ENCODE peak calls at places on chromosomes 12 and 14, in five cellular contexts. W is MM.1S, L is heart right ventricle, X is heart left ventricle, U is IMR-90. E is an unnamed sample.

GRCh38 chr12:82650627-82651337 is 35.9 kb upstream of the TMTC2 start:
- DNase-seq in W (peak; percentile 75), U (no peak), L (no peak), X (peak; percentile 38), E (no peak)

GRCh38 chr14:61471297-61471980 is 150.1 kb downstream of the PRKCH start:
- DNase-seq in L (no peak), U (no peak), X (no peak), W (no peak), E (no peak)

GRCh38 chr14:99426265-99426664 is 54.4 kb downstream of the SETD3 start:
- DNase-seq in U (no peak), W (no peak), X (no peak), L (no peak), E (no peak)

GRCh38 chr12:94791933-94792332 is 141.6 kb upstream of the TMCC3 start:
- DNase-seq in X (no peak), L (no peak), W (no peak), U (no peak), E (no peak)

GRCh38 chr12:15966426-15966825 is 55.3 kb downstream of the DERA start:
- DNase-seq in X (no peak), L (no peak), W (no peak), U (peak; percentile 47), E (no peak)

GRCh38 chr14:22088614-22089359 is 415.2 kb upstream of the OR4E1 start:
- DNase-seq in X (no peak), U (peak; percentile 27), L (no peak), W (no peak), E (no peak)

GRCh38 chr12:121748571-121749265 is 36.2 kb downstream of the TMEM120B start:
- DNase-seq in U (peak; percentile 96), L (no peak), W (no peak), X (no peak), E (no peak)

GRCh38 chr14:50344116-50344775 is 32.1 kb downstream of the DMAC2L start:
- DNase-seq in W (no peak), U (peak; percentile 63), L (no peak), X (no peak), E (no peak)

GRCh38 chr14:106840258-106840657 is 1313.9 kb downstream of the TMEM121 start:
- DNase-seq in X (no peak), U (no peak), L (no peak), W (no peak), E (no peak)

GRCh38 chr12:89750821-89751227 is 42.2 kb upstream of the ATP2B1 start:
- DNase-seq in X (no peak), U (no peak), W (no peak), L (no peak), E (no peak)

GRCh38 chr12:108854055-108854452 is 3.3 kb downstream of the SSH1 start:
- DNase-seq in W (no peak), U (peak; percentile 95), L (no peak), X (peak; percentile 34), E (peak; percentile 43)

GRCh38 chr12:113468365-113469223 is 3.1 kb downstream of the LHX5 start:
- DNase-seq in U (no peak), W (no peak), X (no peak), L (no peak), E (no peak)

GRCh38 chr14:103728721-103729120 is 13.1 kb downstream of the ZFYVE21 start:
- DNase-seq in W (no peak), X (no peak), L (no peak), U (no peak), E (peak; percentile 91)

GRCh38 chr12:71755146-71755892 is 656 bp downstream of the RAB21 start:
- DNase-seq in U (peak; percentile 73), X (peak; percentile 21), W (peak; percentile 30), L (no peak), E (peak; percentile 47)

GRCh38 chr12:116018282-116018681 is 259.2 kb downstream of the MED13L start:
- DNase-seq in X (no peak), W (no peak), L (no peak), U (peak; percentile 11), E (no peak)

GRCh38 chr12:115185529-115185928 is 501.6 kb upstream of the TBX3 start:
- DNase-seq in X (no peak), L (no peak), U (peak; percentile 26), W (no peak), E (no peak)

GRCh38 chr12:69545081-69545480 is 40.2 kb upstream of the CCT2 start:
- DNase-seq in X (no peak), U (no peak), W (no peak), L (no peak), E (no peak)

GRCh38 chr12:112971248-112971647 is 7.1 kb upstream of the OAS2 start:
- DNase-seq in U (peak; percentile 2), L (peak; percentile 20), W (no peak), X (peak; percentile 33), E (no peak)

GRCh38 chr12:17928708-17929366 is 161.2 kb downstream of the RERGL start:
- DNase-seq in U (peak; percentile 13), L (no peak), W (no peak), X (no peak), E (no peak)

GRCh38 chr12:6335451-6336078 is 6.3 kb downstream of the TNFRSF1A start:
- DNase-seq in L (peak; percentile 68), U (peak; percentile 88), W (peak; percentile 91), X (peak; percentile 80), E (peak; percentile 73)

DNA sequence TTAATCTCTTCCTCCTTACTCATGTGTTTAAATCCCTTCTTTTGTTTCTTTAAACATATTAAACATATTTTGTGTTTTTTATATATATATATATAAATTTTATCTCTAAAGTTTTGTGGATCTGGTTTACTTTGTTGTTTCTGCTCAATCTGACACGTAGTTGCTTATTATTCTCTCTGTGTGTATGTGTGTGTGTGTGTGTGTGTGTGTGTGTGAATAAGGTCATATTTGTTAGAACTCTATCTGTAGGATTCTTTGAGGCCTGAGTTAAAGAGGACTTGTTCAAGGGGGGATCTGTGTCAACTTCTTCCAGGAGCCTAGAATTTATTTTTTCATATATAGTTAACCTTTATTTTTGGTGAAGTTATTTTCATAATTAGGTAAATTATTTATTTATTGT is 2.7 kb downstream of the GPR65 start:
- DNase-seq in W (no peak), U (no peak), L (no peak), X (no peak), E (no peak)
- H3K4me1 ChIP-seq in W (no peaks in the 10 kb centered on the region), U (no peaks in the 10 kb centered on the region), L (no peaks in the 10 kb centered on the region), X (no peaks in the 10 kb centered on the region), E (no peaks in the 10 kb centered on the region)

GRCh38 chr12:64461634-64462414 is 9.9 kb downstream of the TBK1 start:
- DNase-seq in L (no peak), W (no peak), X (no peak), U (peak; percentile 78), E (no peak)
- H3K4me3 ChIP-seq in L (no peak overlapping the region), W (no peak overlapping the region), X (no peak overlapping the region), U (no peak overlapping the region), E (no peak overlapping the region)

GRCh38 chr12:62978768-62979167 is 43.8 kb upstream of the PPM1H start:
- DNase-seq in X (no peak), U (no peak), W (no peak), L (no peak), E (no peak)

GRCh38 chr12:62986844-62987243 is 51.9 kb upstream of the PPM1H start:
- DNase-seq in L (no peak), W (no peak), X (no peak), U (no peak), E (no peak)

GRCh38 chr12:62977879-62978278 is 42.9 kb upstream of the PPM1H start:
- DNase-seq in W (no peak), U (no peak), L (no peak), X (no peak), E (no peak)

GRCh38 chr12:62983594-62983993 is 48.6 kb upstream of the PPM1H start:
- DNase-seq in W (no peak), L (no peak), U (no peak), X (no peak), E (no peak)
- TF ChIP-seq CTCF in W (no peak), L (peak; percentile 20), U (no peak), X (peak; percentile 20), E (no peak)

GRCh38 chr14:104973215-104974145 is 4.7 kb downstream of the AHNAK2 start:
- DNase-seq in L (peak; percentile 73), X (no peak), U (peak; percentile 94), W (no peak), E (peak; percentile 86)

GRCh38 chr14:104969741-104970230 is 8.4 kb downstream of the AHNAK2 start:
- DNase-seq in U (no peak), L (peak; percentile 10), X (no peak), W (no peak), E (no peak)

GRCh38 chr14:104970231-104971068 is 7.7 kb downstream of the AHNAK2 start:
- DNase-seq in X (no peak), L (peak; percentile 36), U (peak; percentile 81), W (no peak), E (no peak)

GRCh38 chr14:104972301-104973211 is 5.6 kb downstream of the AHNAK2 start:
- DNase-seq in X (no peak), L (peak; percentile 11), U (no peak), W (no peak), E (peak; percentile 83)

DNA sequence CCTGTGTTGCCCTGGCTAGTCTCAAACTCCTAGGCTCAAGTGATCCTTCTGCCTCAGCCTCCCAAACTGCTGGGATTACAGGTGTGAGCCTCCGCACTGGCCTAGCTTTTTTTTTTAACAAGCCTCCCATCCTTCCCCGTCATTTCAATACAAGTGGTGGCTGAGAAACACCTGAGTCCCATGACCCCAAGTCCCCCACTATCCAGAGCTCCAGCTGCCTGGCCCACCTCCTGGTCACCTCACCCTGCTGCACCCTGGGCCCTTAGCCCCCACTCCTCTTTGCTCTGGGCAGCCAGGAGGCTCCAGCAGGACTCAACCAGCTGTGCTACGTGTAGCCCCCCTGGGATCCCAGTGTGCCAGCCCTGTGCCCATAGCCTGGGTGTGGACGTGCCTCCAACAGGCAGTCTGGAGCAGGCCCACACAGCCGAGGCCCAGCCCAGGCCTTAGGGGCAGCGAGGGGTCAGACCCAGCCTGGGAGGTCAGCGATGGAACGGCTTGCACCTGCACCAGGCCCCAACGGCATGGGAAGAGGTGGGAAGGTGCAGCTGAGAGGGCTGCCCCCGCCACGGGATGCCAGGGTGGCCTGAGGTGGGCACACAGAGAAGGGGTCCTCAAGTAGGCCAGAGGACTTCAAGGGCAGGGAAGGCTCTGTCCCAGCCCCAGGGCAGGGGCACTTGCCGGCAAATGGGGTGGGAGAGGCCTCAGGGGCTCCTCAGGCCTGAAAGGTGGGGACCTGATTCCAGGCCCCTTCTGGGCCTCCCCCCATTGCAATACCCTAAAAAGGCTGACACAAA is 6.5 kb downstream of the AHNAK2 start:
- DNase-seq in L (peak; percentile 12), U (no peak), W (no peak), X (no peak), E (no peak)
- H3K4me1 ChIP-seq in L (peaks cover 66% of the 10 kb centered on the region), U (peaks cover 44% of the 10 kb centered on the region), W (no peaks in the 10 kb centered on the region), X (peaks cover 80% of the 10 kb centered on the region), E (peaks cover 72% of the 10 kb centered on the region)

GRCh38 chr12:30926243-30927209 is at the start of gene TSPAN11:
- DNase-seq in U (peak; percentile 26), X (peak; percentile 33), L (peak; percentile 31), W (no peak), E (peak; percentile 20)
- H3K4me3 ChIP-seq in U (peak within 1 kb of the TSS; percentile 3), X (peak within 1 kb of the TSS; percentile 30), L (peak within 1 kb of the TSS; percentile 36), W (no peak within 1 kb of the TSS), E (no peak within 1 kb of the TSS)

GRCh38 chr12:52010152-52010622 is 3.4 kb downstream of the TAMALIN start:
- DNase-seq in U (peak; percentile 83), X (peak; percentile 89), W (no peak), L (peak; percentile 85), E (peak; percentile 63)
- TF ChIP-seq CTCF in U (no peak), X (no peak), W (no peak), L (no peak), E (no peak)

GRCh38 chr12:48003226-48004038 is 844 bp downstream of the COL2A1 start:
- DNase-seq in L (no peak), W (no peak), U (no peak), X (no peak), E (no peak)
- H3K4me1 ChIP-seq in L (peaks cover 46% of the 10 kb centered on the region), W (peaks cover 6% of the 10 kb centered on the region), U (peaks cover 4% of the 10 kb centered on the region), X (peaks cover 42% of the 10 kb centered on the region), E (peaks cover 45% of the 10 kb centered on the region)